ENCODE peak calls at places on chromosome 7, in seven cellular contexts. K is body of pancreas, L is cardiac fibroblast, H is PC-9, S is psoas muscle, V is coronary artery, J is fibroblast of the aortic adventitia. M is an unnamed sample.

GRCh38 chr7:46613116-46613515 is 692.0 kb upstream of the IGFBP3 start:
- DNase-seq in K (no peak), V (no peak), L (no peak), S (no peak), J (no peak), H (no peak), M (no peak)

GRCh38 chr7:7675686-7676085 is 35.1 kb downstream of the UMAD1 start:
- DNase-seq in H (no peak), L (no peak), S (no peak), J (no peak), K (no peak), V (no peak), M (no peak)

GRCh38 chr7:93374345-93374940 is 142.3 kb downstream of the VPS50 start:
- DNase-seq in L (peak), J (peak), V (no peak), S (no peak), K (no peak), H (no peak), M (peak)

GRCh38 chr7:20440472-20441105 is 109.9 kb downstream of the ITGB8 start:
- DNase-seq in H (no peak), S (no peak), J (peak), V (no peak), K (peak), L (peak), M (peak)

GRCh38 chr7:74092964-74093339 is 9.3 kb downstream of the LIMK1 start:
- DNase-seq in H (no peak), J (no peak), V (no peak), L (peak), S (peak), K (peak), M (no peak)

GRCh38 chr7:130421685-130422084 is 19.1 kb downstream of the CEP41 start:
- DNase-seq in K (no peak), J (peak), S (no peak), L (peak), V (no peak), H (no peak), M (no peak)

GRCh38 chr7:66380285-66380888 is 175.3 kb downstream of the TPST1 start:
- DNase-seq in V (no peak), S (no peak), L (no peak), H (no peak), J (no peak), K (no peak), M (no peak)

GRCh38 chr7:39429421-39429820 is 136.8 kb upstream of the YAE1 start:
- DNase-seq in S (no peak), J (no peak), V (no peak), L (no peak), H (no peak), K (no peak), M (no peak)

GRCh38 chr7:38858281-38858884 is 50.6 kb downstream of the VPS41 start:
- DNase-seq in J (no peak), V (no peak), K (no peak), L (peak), H (no peak), S (no peak), M (peak)

GRCh38 chr7:41006591-41006990 is 696.3 kb downstream of the INHBA start:
- DNase-seq in H (peak), J (peak), L (no peak), K (no peak), V (no peak), S (no peak), M (peak)

GRCh38 chr7:49790209-49790608 is 16.8 kb downstream of the VWC2 start:
- DNase-seq in L (no peak), V (no peak), S (no peak), J (no peak), K (no peak), H (no peak), M (no peak)

GRCh38 chr7:81162771-81163525 is 244.1 kb upstream of the SEMA3C start:
- DNase-seq in H (no peak), V (no peak), J (peak), L (peak), K (no peak), S (no peak), M (no peak)

GRCh38 chr7:69770613-69771012 is 172.3 kb downstream of the AUTS2 start:
- DNase-seq in J (no peak), L (no peak), S (no peak), K (no peak), H (no peak), V (no peak), M (no peak)

DNA sequence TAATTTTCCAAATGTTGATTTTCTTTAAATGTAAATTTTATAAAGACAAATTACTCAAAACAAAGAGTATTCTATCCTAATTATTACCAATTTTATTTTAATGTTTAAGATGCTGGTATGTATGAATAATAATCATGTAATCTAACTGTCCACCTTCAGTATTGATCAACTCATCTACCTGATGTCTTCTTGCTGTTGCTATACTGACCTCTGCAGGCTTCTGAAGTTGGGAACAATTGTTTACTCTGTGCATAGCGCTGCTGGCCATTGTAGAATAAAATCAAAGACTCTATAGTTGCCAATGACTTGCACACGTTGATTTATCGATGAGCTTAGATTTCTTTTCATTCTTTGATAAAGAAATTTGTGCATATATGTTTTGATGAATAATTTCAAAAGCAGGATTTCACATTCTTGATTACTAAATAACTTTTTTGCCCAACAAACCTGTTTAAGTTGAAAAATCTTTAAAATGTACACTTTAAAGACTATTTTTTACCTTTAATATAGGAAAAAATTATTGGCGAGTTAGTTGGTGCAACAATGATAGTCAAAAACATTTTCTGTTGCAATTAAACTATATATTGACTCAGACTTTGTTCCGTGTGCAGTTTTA is 282.3 kb downstream of the TFEC start:
- DNase-seq in S (no peak), J (peak), H (no peak), L (peak), K (no peak), V (no peak), M (peak)
- TF ChIP-seq CTCF in S (no peak), J (peak), H (peak), L (no peak), K (peak), V (no peak), M (peak)

GRCh38 chr7:84997626-84998025 is 189.2 kb downstream of the SEMA3D start:
- DNase-seq in S (no peak), L (no peak), K (no peak), H (no peak), V (no peak), J (no peak), M (no peak)

GRCh38 chr7:84999450-84999849 is 187.4 kb downstream of the SEMA3D start:
- DNase-seq in L (no peak), V (no peak), S (no peak), K (no peak), H (no peak), J (no peak), M (no peak)

GRCh38 chr7:85001493-85002345 is 185.1 kb downstream of the SEMA3D start:
- DNase-seq in J (no peak), H (no peak), S (no peak), K (no peak), L (peak), V (no peak), M (no peak)

GRCh38 chr7:85000973-85001372 is 185.9 kb downstream of the SEMA3D start:
- DNase-seq in K (no peak), L (no peak), J (no peak), S (no peak), H (no peak), V (no peak), M (no peak)

DNA sequence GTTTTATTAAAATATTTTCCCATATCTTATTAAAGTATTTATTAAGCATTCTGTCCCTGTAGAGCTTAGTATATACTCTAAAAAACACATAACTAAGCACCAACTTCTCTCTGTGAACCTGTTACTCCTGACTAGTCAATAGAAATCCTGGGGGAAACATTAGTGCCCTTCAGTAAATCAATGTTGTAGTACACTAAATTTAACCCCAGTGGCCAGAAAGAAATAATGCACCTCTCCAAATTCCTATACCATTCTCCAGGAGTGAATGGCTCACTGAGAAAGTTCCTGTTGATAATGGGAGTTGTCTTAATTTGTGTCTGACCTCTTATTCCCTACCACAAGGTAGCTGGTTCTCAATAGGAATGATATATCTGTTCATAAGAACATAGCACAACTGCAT is 188.2 kb downstream of the SEMA3D start:
- DNase-seq in V (no peak), L (no peak), S (no peak), H (no peak), J (no peak), K (no peak), M (no peak)
- TF ChIP-seq CTCF in V (no peak), L (peak), S (no peak), H (peak), J (no peak), K (no peak), M (no peak)

GRCh38 chr7:70808876-70809275 is 323.1 kb upstream of the GALNT17 start:
- DNase-seq in K (no peak), H (no peak), S (no peak), J (no peak), V (no peak), L (no peak), M (no peak)

GRCh38 chr7:70810558-70811139 is 321.3 kb upstream of the GALNT17 start:
- DNase-seq in K (no peak), H (no peak), S (no peak), V (no peak), L (no peak), J (no peak), M (no peak)

GRCh38 chr7:70812511-70812910 is 319.4 kb upstream of the GALNT17 start:
- DNase-seq in S (no peak), H (no peak), K (no peak), L (no peak), V (no peak), J (no peak), M (no peak)

GRCh38 chr7:70805360-70805759 is 326.6 kb upstream of the GALNT17 start:
- DNase-seq in J (no peak), S (no peak), L (no peak), H (no peak), V (no peak), K (no peak), M (no peak)

GRCh38 chr7:70807650-70808049 is 324.3 kb upstream of the GALNT17 start:
- DNase-seq in K (no peak), L (no peak), H (no peak), J (no peak), S (no peak), V (no peak), M (no peak)
- TF ChIP-seq CTCF in K (no peak), L (no peak), H (no peak), J (no peak), S (no peak), V (no peak), M (no peak)

DNA sequence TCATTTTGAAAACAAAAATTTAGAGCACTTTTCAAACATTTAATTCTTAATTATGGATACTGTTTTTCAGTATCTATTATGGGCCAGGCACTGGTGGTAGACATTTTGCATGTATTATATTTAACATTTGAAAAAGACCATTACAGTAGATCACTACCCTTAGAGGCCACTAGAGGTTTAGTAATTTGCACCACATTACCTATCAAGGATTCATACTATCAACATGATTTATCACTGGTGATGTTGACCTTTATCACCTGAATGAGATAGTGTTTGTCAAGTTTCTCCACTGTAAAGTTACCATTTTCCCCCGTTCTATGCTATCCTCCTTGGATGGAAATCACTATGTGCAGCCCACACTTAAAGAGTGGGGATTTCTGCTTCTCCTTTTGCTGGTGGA is 4.4 kb upstream of the SNX13 start:
- DNase-seq in S (no peak), L (no peak), J (no peak), K (no peak), V (no peak), H (peak), M (no peak)
- TF ChIP-seq CTCF in S (no peak), L (peak), J (peak), K (no peak), V (no peak), H (peak), M (no peak)

GRCh38 chr7:53794816-53795215 is 747.4 kb upstream of the VSTM2A start:
- DNase-seq in H (no peak), V (no peak), S (no peak), K (no peak), J (no peak), L (no peak), M (no peak)
- TF ChIP-seq CTCF in H (no peak), V (no peak), S (no peak), K (no peak), J (no peak), L (no peak), M (no peak)

GRCh38 chr7:36682102-36682501 is 42.2 kb downstream of the AOAH start:
- DNase-seq in V (no peak), H (no peak), J (no peak), L (no peak), K (no peak), S (no peak), M (no peak)
- TF ChIP-seq CTCF in V (no peak), H (no peak), J (no peak), L (no peak), K (no peak), S (no peak), M (no peak)

GRCh38 chr7:123871998-123872867 is 27.3 kb downstream of the HYAL4 start:
- DNase-seq in K (peak), S (peak), H (peak), L (peak), J (peak), V (no peak), M (peak)
- TF ChIP-seq CTCF in K (peak), S (peak), H (peak), L (peak), J (peak), V (no peak), M (peak)

GRCh38 chr7:95434501-95435421 is at the start of gene PON2:
- DNase-seq in S (peak), H (peak), L (peak), J (peak), K (peak), V (peak), M (peak)
- TF ChIP-seq CTCF in S (no peak), H (no peak), L (no peak), J (no peak), K (no peak), V (no peak), M (no peak)